ENCODE peak calls at places on chromosome 9, in eight cellular contexts. X is stomach, T is breast epithelium, U is spleen, R is HCT116, E is HepG2, O is transverse colon, B is GM23338. J is an unnamed sample. For H3K4me1, the result is how much of the 10 kb centered on the place peaks cover.

GRCh38 chr9:134813841-134814240 is 66.8 kb upstream of the FCN2 start:
- DNase-seq in E (no peak), X (no peak), U (no peak), B (no peak), O (no peak), R (no peak), T (no peak), J (no peak)

GRCh38 chr9:4167040-4167671 is 132.7 kb downstream of the GLIS3 start:
- DNase-seq in X (no peak), E (no peak), B (no peak), O (no peak), U (no peak), T (no peak), R (no peak), J (no peak)

GRCh38 chr9:134379774-134380431 is 53.6 kb downstream of the RXRA start:
- DNase-seq in B (no peak), R (peak), E (no peak), T (no peak), U (no peak), X (no peak), O (no peak), J (no peak)

GRCh38 chr9:90616806-90617205 is 25.8 kb downstream of the DIRAS2 start:
- DNase-seq in X (no peak), O (no peak), T (no peak), B (no peak), E (no peak), R (no peak), U (no peak), J (no peak)

GRCh38 chr9:19498015-19498414 is 89.2 kb downstream of the ACER2 start:
- DNase-seq in X (no peak), O (no peak), E (no peak), T (no peak), U (no peak), B (no peak), R (no peak), J (no peak)

GRCh38 chr9:126126012-126126411 is 200.6 kb upstream of the MVB12B start:
- DNase-seq in E (no peak), O (no peak), X (no peak), R (no peak), U (peak), B (no peak), T (peak), J (no peak)

GRCh38 chr9:1659036-1659701 is 356.0 kb upstream of the SMARCA2 start:
- DNase-seq in X (no peak), T (no peak), R (no peak), E (no peak), O (no peak), U (no peak), B (no peak), J (no peak)

GRCh38 chr9:4620046-4620765 is 41.9 kb upstream of the PLPP6 start:
- DNase-seq in R (no peak), O (no peak), U (no peak), X (no peak), T (no peak), E (no peak), B (peak), J (no peak)

GRCh38 chr9:137095664-137096517 is 9.1 kb downstream of the MAN1B1 start:
- DNase-seq in X (peak), T (no peak), B (peak), O (peak), E (no peak), U (peak), R (no peak), J (no peak)

GRCh38 chr9:121566401-121567141 is 66.9 kb upstream of the GGTA1 start:
- DNase-seq in R (no peak), T (no peak), E (no peak), X (no peak), U (no peak), O (peak), B (no peak), J (peak)

GRCh38 chr9:92715488-92716231 is 45.7 kb upstream of the IPPK start:
- DNase-seq in R (no peak), X (no peak), U (peak), O (no peak), T (no peak), B (no peak), E (no peak), J (no peak)

GRCh38 chr9:113299800-113300292 is 3.3 kb downstream of the RNF183 start:
- DNase-seq in T (no peak), U (no peak), R (no peak), X (peak), B (no peak), O (peak), E (no peak), J (peak)

GRCh38 chr9:85332487-85332886 is 409.3 kb downstream of the AGTPBP1 start:
- DNase-seq in B (peak), T (no peak), R (peak), O (no peak), U (no peak), X (no peak), E (peak), J (peak)

GRCh38 chr9:3508531-3509374 is 17.0 kb downstream of the RFX3 start:
- DNase-seq in U (no peak), T (no peak), R (no peak), O (no peak), E (no peak), X (no peak), B (no peak), J (peak)

GRCh38 chr9:125747765-125748510 is 765 bp downstream of the PBX3 start:
- DNase-seq in X (peak), T (no peak), R (no peak), U (peak), B (peak), O (peak), E (no peak), J (peak)

GRCh38 chr9:36504154-36504550 is 68.5 kb upstream of the MELK start:
- DNase-seq in U (no peak), B (no peak), R (no peak), O (no peak), T (no peak), X (no peak), E (no peak), J (no peak)

GRCh38 chr9:113999256-114000062 is 78.6 kb downstream of the AMBP start:
- DNase-seq in X (peak), E (no peak), R (no peak), U (no peak), T (no peak), B (no peak), O (no peak), J (no peak)

GRCh38 chr9:93904649-93905472 is 50.3 kb downstream of the BARX1 start:
- DNase-seq in T (no peak), B (no peak), E (no peak), X (no peak), U (peak), R (no peak), O (no peak), J (no peak)

GRCh38 chr9:16612627-16613026 is 257.8 kb downstream of the BNC2 start:
- DNase-seq in R (no peak), B (no peak), T (no peak), X (no peak), O (no peak), E (no peak), U (no peak), J (peak)

GRCh38 chr9:114638441-114638840 is 19.2 kb downstream of the TEX53 start:
- DNase-seq in U (no peak), E (no peak), B (no peak), T (no peak), O (no peak), X (no peak), R (no peak), J (no peak)

GRCh38 chr9:10396641-10397040 is 216.2 kb downstream of the PTPRD start:
- DNase-seq in T (no peak), U (no peak), R (no peak), B (no peak), O (no peak), X (no peak), E (no peak), J (no peak)

GRCh38 chr9:29285818-29286217 is 1712.5 kb upstream of the C9orf72 start:
- DNase-seq in R (no peak), T (no peak), O (no peak), X (no peak), E (no peak), B (peak), U (no peak), J (no peak)

GRCh38 chr9:79976501-79977444 is 405.0 kb downstream of the TLE4 start:
- DNase-seq in E (no peak), R (no peak), O (no peak), U (no peak), B (no peak), T (no peak), X (no peak), J (no peak)

GRCh38 chr9:89166871-89167270 is 11.7 kb downstream of the SHC3 start:
- DNase-seq in X (no peak), E (no peak), U (no peak), B (no peak), R (no peak), T (no peak), O (no peak), J (no peak)

GRCh38 chr9:88990721-88991065 is 575 bp upstream of the S1PR3 start:
- DNase-seq in X (no peak), R (no peak), B (peak), E (no peak), T (no peak), O (no peak), U (no peak), J (peak)

GRCh38 chr9:86341007-86341491 is 13.2 kb downstream of the TUT7 start:
- DNase-seq in U (no peak), T (no peak), B (no peak), X (no peak), E (no peak), O (no peak), R (no peak), J (no peak)

GRCh38 chr9:127877566-127877998 is at the start of gene AK1:
- DNase-seq in B (peak), E (no peak), X (peak), U (peak), T (peak), R (no peak), O (peak), J (peak)

GRCh38 chr9:134502261-134503211 is 139.1 kb upstream of the COL5A1 start:
- DNase-seq in E (peak), R (no peak), O (peak), B (no peak), U (peak), T (no peak), X (peak), J (peak)

GRCh38 chr9:79657891-79658290 is 86.1 kb downstream of the TLE4 start:
- DNase-seq in B (no peak), O (no peak), T (no peak), R (no peak), X (no peak), U (no peak), E (no peak), J (no peak)

DNA sequence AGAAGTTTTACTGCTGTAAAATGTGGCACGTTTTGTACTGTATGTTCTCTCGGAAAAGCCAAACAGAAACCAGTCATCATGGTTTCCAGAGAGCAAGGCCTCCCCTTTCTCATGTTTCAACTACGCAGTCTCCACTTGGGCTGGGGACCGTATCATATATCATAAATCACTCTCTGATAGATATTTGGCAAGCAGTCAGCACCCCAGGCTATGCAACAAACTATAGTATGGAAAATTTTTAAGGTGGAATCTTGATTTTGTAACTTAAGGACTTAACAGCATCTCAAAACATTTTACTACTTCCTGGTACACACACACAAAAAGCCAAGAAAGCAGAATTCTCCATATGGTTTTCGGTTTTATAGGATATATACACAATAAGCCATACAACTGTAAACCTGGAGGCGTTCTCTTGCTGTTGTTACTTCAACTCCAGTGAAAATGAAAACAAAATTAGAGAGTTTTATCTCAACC is 283.6 kb downstream of the NFIB start:
- DNase-seq in E (no peak), U (no peak), T (no peak), O (no peak), R (no peak), B (no peak), X (no peak), J (peak)
- TF ChIP-seq POLR2AphosphoS5 in E (no peak), U (no peak), T (no peak), O (no peak), R (no peak), B (no peak), X (peak), J (no peak)

DNA sequence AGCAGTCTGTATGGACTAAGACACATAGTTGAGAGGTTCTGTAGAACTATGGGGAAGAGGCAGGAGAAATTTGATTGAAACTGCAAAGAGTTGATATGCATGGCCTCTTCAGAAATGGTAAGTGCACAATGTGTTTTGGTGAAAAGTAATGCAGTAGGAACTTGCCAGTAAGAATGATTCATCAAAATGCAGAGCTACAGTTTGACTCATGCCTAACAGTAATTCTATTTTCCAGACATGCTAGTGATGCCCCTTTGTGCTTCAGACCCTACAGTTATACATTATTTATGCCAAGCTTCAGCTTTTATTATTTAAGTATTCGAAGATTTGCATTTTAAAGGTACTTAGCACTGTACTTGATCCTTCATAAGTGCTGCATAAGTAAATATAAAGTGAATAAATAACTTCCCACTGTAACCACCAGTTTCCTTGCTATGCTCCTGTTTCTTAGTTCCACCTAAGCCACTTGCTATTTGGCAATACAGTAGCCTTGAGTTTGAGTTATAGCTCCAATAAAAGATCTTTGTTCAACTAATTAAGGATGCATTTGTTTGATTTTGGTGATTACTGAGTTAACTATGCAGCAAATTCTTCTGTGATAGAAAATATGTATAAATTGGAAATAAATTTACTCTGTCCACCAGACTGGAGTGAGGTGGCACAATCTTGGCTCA is 3.6 kb upstream of the SPATA31E1 start:
- DNase-seq in E (no peak), B (no peak), T (no peak), O (no peak), X (no peak), U (no peak), R (no peak), J (peak)
- H3K4me1 ChIP-seq in E (under half), B (under half), T (under half), O (under half), X (under half), U (under half), R (under half), J (under half)

DNA sequence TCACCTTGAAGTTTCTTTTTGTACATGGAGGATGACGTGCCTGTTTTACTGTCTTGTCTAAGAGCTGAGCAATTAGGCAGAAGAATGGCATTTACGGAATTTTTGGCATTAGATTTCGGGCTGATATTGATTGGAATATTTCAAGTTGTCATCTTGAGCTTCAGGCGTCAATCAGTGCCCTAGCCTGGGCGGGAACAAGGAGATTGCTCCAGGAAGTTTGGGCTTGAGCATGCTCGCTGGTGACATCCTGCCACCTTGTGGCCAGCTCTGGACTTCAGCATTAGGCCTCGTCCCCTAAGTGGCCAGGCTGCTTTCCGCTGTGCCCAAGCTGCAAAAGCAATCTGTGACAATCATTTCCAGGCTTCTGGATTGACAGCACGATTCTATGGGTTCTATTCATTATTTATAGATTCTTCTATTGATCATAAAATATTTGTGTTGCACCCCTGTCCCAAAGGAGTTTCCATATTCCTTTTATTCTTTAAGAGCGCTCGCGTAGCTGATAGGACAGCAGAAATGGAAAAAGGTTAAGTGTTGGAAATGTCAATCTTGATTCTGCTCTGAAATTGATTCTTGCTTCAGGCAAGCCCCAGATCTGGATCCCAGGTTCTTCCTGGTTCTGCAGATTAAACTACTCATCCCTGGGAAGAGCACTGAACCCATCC is 79.3 kb downstream of the SLC28A3 start:
- DNase-seq in X (peak), E (peak), O (peak), T (peak), U (peak), R (peak), B (peak), J (peak)
- TF ChIP-seq POLR2AphosphoS5 in X (no peak), E (no peak), O (no peak), T (peak), U (peak), R (no peak), B (no peak), J (no peak)

GRCh38 chr9:135985889-135986288 is 24.7 kb upstream of the UBAC1 start:
- DNase-seq in B (no peak), E (no peak), O (no peak), X (no peak), U (no peak), R (no peak), T (no peak), J (no peak)
- H3K4me1 ChIP-seq in B (under half), E (under half), O (under half), X (under half), U (under half), R (under half), T (under half), J (under half)

GRCh38 chr9:133064241-133065069 is 2.7 kb downstream of the CEL start:
- DNase-seq in B (no peak), E (no peak), T (no peak), U (peak), R (no peak), X (no peak), O (no peak), J (no peak)

GRCh38 chr9:133063159-133063499 is 1.3 kb downstream of the CEL start:
- DNase-seq in U (peak), B (no peak), E (no peak), R (no peak), X (no peak), T (no peak), O (no peak), J (no peak)

GRCh38 chr9:133066181-133066983 is 4.6 kb downstream of the CEL start:
- DNase-seq in O (no peak), T (no peak), U (peak), B (no peak), E (no peak), R (no peak), X (no peak), J (no peak)

GRCh38 chr9:133065070-133065388 is 3.2 kb downstream of the CEL start:
- DNase-seq in O (no peak), B (no peak), X (no peak), T (no peak), U (peak), E (no peak), R (no peak), J (no peak)

DNA sequence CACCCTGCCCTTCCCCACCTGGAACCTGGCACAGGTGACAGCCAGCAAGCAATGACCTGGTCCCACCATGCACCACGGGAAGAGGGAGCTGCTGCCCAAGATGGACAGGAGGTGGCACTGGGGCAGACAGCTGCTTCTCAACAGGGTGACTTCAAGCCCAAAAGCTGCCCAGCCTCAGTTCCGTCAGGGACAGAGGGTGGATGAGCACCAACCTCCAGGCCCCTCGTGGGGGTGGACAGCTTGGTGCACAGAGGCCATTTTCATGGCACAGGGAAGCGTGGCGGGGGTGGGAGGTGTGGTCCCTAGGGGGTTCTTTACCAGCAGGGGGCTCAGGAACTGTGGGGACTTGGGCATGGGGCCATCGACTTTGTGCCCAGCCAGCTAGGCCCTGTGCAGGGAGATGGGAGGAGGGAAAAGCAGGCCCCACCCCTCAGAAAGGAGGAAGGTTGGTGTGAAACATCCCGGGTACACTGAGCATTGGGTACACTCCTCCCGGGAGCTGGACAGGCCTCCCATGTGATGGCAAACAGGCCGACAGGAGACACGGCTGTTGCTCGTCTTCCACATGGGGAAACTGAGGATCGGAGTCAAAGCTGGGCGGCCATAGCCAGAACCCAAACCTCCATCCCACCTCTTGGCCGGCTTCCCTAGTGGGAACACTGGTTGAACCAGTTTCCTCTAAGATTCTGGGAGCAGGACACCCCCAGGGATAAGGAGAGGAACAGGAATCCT is 1.9 kb downstream of the CEL start:
- DNase-seq in O (no peak), T (no peak), E (no peak), X (no peak), R (no peak), U (peak), B (no peak), J (no peak)
- TF ChIP-seq POLR2AphosphoS5 in O (no peak), T (no peak), E (no peak), X (no peak), R (no peak), U (no peak), B (no peak), J (no peak)